ENCODE peak calls at places on chromosome 2, in seven cellular contexts. N is WERI-Rb-1; G is stomach; I is transverse colon; B is CD8-positive, alpha-beta memory T cell; J is Peyer's patch; V is mucosa of descending colon. X is an unnamed sample.

GRCh38 chr2:58101500-58101899 is 54.9 kb downstream of the VRK2 start:
- DNase-seq in N (no peak), J (no peak), B (no peak), V (no peak), G (no peak), I (no peak), X (no peak)

GRCh38 chr2:201779996-201780673 is 598 bp downstream of the ALS2 start:
- DNase-seq in N (peak; percentile 41), V (peak; percentile 33), G (no peak), B (no peak), J (no peak), I (no peak), X (no peak)

GRCh38 chr2:216911886-216912285 is 52.0 kb upstream of the TNP1 start:
- DNase-seq in N (no peak), J (no peak), G (no peak), B (no peak), V (no peak), I (no peak), X (no peak)

GRCh38 chr2:24454258-24454657 is 36.8 kb upstream of the NCOA1 start:
- DNase-seq in B (no peak), G (no peak), J (no peak), N (no peak), V (no peak), I (no peak), X (no peak)

GRCh38 chr2:172516299-172516698 is 39.6 kb upstream of the PDK1 start:
- DNase-seq in I (no peak), N (no peak), J (no peak), B (no peak), G (no peak), V (no peak), X (no peak)

GRCh38 chr2:64751286-64752260 is 97.9 kb upstream of the SERTAD2 start:
- DNase-seq in V (peak; percentile 82), G (peak; percentile 44), J (peak; percentile 78), B (peak; percentile 96), I (peak; percentile 76), N (peak; percentile 62), X (no peak)

GRCh38 chr2:61670591-61671503 is 132.7 kb upstream of the XPO1 start:
- DNase-seq in I (peak; percentile 49), B (no peak), N (no peak), G (peak; percentile 63), V (peak; percentile 62), J (no peak), X (no peak)

GRCh38 chr2:62415019-62415431 is 91.0 kb downstream of the TMEM17 start:
- DNase-seq in G (no peak), J (no peak), B (no peak), I (peak; percentile 29), N (no peak), V (no peak), X (no peak)

GRCh38 chr2:126886201-126886905 is 12.3 kb upstream of the TEX51 start:
- DNase-seq in G (no peak), N (no peak), I (peak; percentile 70), J (peak; percentile 77), V (peak; percentile 80), B (no peak), X (peak; percentile 23)
- H3K4me3 ChIP-seq in G (peak overlapping the region; percentile 42), N (no peak overlapping the region), I (no peak overlapping the region), J (peak overlapping the region; percentile 42), V (no peak overlapping the region), B (no peak overlapping the region), X (no peak overlapping the region)

DNA sequence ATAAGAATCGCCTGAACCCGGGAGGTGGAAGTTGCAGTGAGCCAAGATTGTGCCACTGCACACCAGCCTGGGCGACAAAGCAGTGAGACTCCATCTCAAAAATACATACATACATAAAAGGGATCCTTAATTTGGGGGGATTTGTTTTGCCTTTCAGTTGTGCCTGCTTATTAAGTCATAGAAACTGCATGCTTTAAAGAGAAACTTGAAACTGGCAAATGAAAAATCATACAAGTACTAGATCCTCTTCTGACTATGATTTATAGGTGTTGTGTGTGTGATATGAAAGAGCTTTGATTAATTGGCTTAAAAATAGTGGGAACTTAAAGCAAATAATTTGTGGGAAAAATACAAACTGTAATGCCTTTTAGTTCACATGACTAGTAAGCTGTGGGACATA is 963.7 kb downstream of the CNTNAP5 start:
- DNase-seq in V (no peak), J (no peak), N (no peak), G (no peak), I (no peak), B (no peak), X (no peak)
- H3K4me3 ChIP-seq in V (no peak overlapping the region), J (no peak overlapping the region), N (no peak overlapping the region), G (no peak overlapping the region), I (no peak overlapping the region), B (no peak overlapping the region), X (no peak overlapping the region)

GRCh38 chr2:98464772-98465310 is 20.2 kb downstream of the INPP4A start:
- DNase-seq in N (peak; percentile 22), J (no peak), I (peak; percentile 52), B (no peak), G (no peak), V (peak; percentile 54), X (peak; percentile 88)
- H3K4me3 ChIP-seq in N (no peak overlapping the region), J (no peak overlapping the region), I (no peak overlapping the region), B (peak overlapping the region; percentile 47), G (no peak overlapping the region), V (no peak overlapping the region), X (peak overlapping the region; percentile 54)

DNA sequence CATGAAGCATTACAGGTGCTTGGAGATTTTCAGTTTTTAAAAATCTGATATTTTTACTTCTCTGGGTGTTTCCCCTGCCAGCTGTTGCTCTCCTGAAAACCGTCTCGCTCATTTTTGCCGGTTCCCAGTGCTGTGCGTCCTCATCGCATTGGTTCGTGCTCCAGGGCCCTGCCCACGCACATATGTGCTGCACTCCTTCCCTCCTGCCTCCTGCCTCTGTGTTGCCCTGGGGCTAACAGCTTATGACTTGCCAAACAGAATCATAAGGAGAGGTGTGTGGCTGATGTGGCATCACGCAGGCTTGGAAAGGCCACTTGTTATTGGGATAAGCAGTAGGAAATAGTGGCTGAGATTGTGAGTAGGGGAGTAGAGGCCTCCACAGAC is 53.4 kb downstream of the SLC4A1AP start:
- DNase-seq in B (no peak), N (no peak), V (no peak), G (no peak), I (no peak), J (no peak), X (no peak)
- H3K4me3 ChIP-seq in B (no peak overlapping the region), N (no peak overlapping the region), V (no peak overlapping the region), G (no peak overlapping the region), I (no peak overlapping the region), J (no peak overlapping the region), X (no peak overlapping the region)

DNA sequence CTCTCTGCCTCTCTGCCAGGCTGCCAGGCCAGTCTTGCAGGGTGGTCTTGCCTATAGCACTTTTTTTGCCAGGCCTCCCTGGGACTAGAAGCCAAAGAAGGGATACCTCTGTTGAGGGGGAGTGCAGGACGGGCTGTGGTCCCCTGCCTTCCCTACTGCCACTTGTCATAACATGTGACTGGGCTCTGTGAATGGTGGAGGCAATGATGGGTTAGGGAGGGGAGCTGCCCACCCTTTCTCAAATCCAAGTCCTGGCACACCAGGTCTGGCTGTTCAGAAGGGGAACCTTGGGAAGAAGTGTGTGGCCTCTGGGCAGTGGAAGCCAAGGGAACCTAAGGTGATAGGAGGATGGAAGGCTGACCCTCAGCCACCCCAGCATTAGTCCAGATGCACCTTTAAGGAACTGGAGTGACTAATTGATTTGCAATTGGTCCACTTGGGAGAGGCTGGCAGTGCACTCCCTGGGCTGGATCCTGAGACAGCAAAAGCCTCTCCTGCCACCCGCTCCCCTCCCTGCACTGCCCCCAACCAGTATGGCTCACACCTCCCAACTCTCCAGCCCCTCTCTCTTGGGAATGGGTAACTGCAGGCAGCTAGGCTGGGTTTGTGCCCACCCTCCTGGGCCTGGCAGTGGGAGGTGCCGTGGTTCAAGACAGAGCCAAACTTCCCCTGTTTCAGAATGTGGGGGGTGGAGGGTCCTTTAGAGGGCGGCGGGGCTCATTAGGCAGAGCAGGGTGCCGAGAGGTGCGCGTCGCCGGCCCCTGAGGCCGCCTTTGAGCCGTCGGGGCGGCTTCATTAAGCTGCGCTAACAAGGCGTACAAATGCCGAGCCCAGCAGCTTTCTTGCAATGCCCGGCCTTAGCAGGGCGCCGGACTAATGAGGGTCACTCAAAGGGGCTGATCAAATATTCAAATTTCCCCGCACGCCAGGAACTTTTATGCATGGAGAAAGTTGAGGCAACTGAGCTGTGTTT is 4.5 kb upstream of the SIX3 start:
- DNase-seq in N (peak; percentile 53), I (no peak), B (no peak), J (peak; percentile 28), G (no peak), V (no peak), X (no peak)
- H3K4me3 ChIP-seq in N (peak overlapping the region; percentile 82), I (no peak overlapping the region), B (no peak overlapping the region), J (no peak overlapping the region), G (peak overlapping the region; percentile 56), V (no peak overlapping the region), X (no peak overlapping the region)

X was measured in Jurkat, Clone E6-1.